ENCODE peak calls at places on chromosomes 11 and 22, in six cellular contexts. Y is iPS DF 6.9; L is naive thymus-derived CD4-positive, alpha-beta T cell; C is K562; M is heart right ventricle; I is CD4-positive, CD25-positive, alpha-beta regulatory T cell. S is an unnamed sample.

GRCh38 chr22:25774575-25775026 is 32.6 kb downstream of the MYO18B start:
- DNase-seq in Y (no peak), L (no peak), C (no peak), M (no peak), I (no peak), S (no peak)

GRCh38 chr22:46612904-46613605 is 7.1 kb upstream of the GRAMD4 start:
- DNase-seq in Y (no peak), L (peak; percentile 33), C (no peak), M (no peak), I (peak; percentile 20), S (no peak)

GRCh38 chr11:62340269-62340901 is 3.1 kb downstream of the ASRGL1 start:
- DNase-seq in Y (no peak), L (peak; percentile 47), C (peak; percentile 71), M (peak; percentile 27), I (peak; percentile 48), S (peak; percentile 58)

GRCh38 chr11:129652828-129653227 is 162.8 kb upstream of the TMEM45B start:
- DNase-seq in Y (no peak), L (no peak), C (no peak), M (no peak), I (no peak), S (no peak)

GRCh38 chr11:23288001-23288783 is 427.9 kb upstream of the CCDC179 start:
- DNase-seq in Y (no peak), L (no peak), C (no peak), M (no peak), I (no peak), S (no peak)

GRCh38 chr11:124240621-124241397 is at the start of gene OR8G1:
- DNase-seq in Y (no peak), L (no peak), C (no peak), M (no peak), I (no peak), S (no peak)

GRCh38 chr11:19777342-19778102 is 64.9 kb downstream of the NAV2 start:
- DNase-seq in Y (no peak), L (no peak), C (peak; percentile 2), M (no peak), I (no peak), S (peak; percentile 62)

GRCh38 chr11:11620251-11620965 is 1.4 kb downstream of the GALNT18 start:
- DNase-seq in Y (no peak), L (no peak), C (no peak), M (peak; percentile 57), I (no peak), S (peak; percentile 44)

GRCh38 chr11:61783717-61784505 is 8.5 kb downstream of the TMEM258 start:
- DNase-seq in Y (no peak), L (no peak), C (no peak), M (no peak), I (no peak), S (no peak)

GRCh38 chr11:46338636-46338987 is 8.7 kb upstream of the DGKZ start:
- DNase-seq in Y (no peak), L (no peak), C (no peak), M (no peak), I (no peak), S (no peak)

GRCh38 chr11:71433648-71434450 is 14.3 kb downstream of the DHCR7 start:
- DNase-seq in Y (no peak), L (no peak), C (peak; percentile 55), M (peak; percentile 51), I (no peak), S (peak; percentile 72)

GRCh38 chr22:20526305-20526627 is 18.9 kb downstream of the MED15 start:
- DNase-seq in Y (no peak), L (no peak), C (no peak), M (no peak), I (no peak), S (no peak)

GRCh38 chr11:30414283-30414682 is 91.4 kb downstream of the ARL14EP start:
- DNase-seq in Y (no peak), L (no peak), C (no peak), M (no peak), I (no peak), S (no peak)

GRCh38 chr11:83681045-83681781 is 395.0 kb upstream of the CCDC90B start:
- DNase-seq in Y (no peak), L (no peak), C (no peak), M (no peak), I (no peak), S (no peak)

GRCh38 chr22:46195487-46196165 is 45.3 kb downstream of the PPARA start:
- DNase-seq in Y (no peak), L (no peak), C (no peak), M (no peak), I (no peak), S (no peak)

GRCh38 chr22:22030493-22031182 is 48.1 kb upstream of the TOP3B start:
- DNase-seq in Y (peak; percentile 29), L (no peak), C (peak; percentile 87), M (no peak), I (no peak), S (peak; percentile 50)

GRCh38 chr22:44392446-44392921 is 79.7 kb upstream of the SHISAL1 start:
- DNase-seq in Y (no peak), L (no peak), C (no peak), M (peak; percentile 3), I (no peak), S (peak; percentile 12)

GRCh38 chr22:46373166-46373565 is 37.7 kb downstream of the TRMU start:
- DNase-seq in Y (no peak), L (no peak), C (no peak), M (peak; percentile 13), I (no peak), S (no peak)

GRCh38 chr22:22977479-22978200 is 90.0 kb downstream of the IGLL5 start:
- DNase-seq in Y (no peak), L (no peak), C (no peak), M (no peak), I (no peak), S (no peak)

GRCh38 chr11:18540207-18541009 is 13.7 kb upstream of the TSG101 start:
- DNase-seq in Y (no peak), L (peak; percentile 40), C (peak; percentile 31), M (no peak), I (peak; percentile 58), S (peak; percentile 37)

GRCh38 chr11:96157517-96157873 is 185.5 kb downstream of the MAML2 start:
- DNase-seq in Y (no peak), L (no peak), C (no peak), M (no peak), I (no peak), S (no peak)

GRCh38 chr11:12900496-12900895 is 108.6 kb upstream of the RASSF10 start:
- DNase-seq in Y (no peak), L (no peak), C (peak; percentile 33), M (no peak), I (no peak), S (no peak)

GRCh38 chr22:23410411-23410810 is 169.7 kb downstream of the IGLL1 start:
- DNase-seq in Y (no peak), L (no peak), C (no peak), M (no peak), I (no peak), S (no peak)

GRCh38 chr11:112159098-112159761 is 4.7 kb downstream of the IL18 start:
- DNase-seq in Y (no peak), L (no peak), C (no peak), M (no peak), I (no peak), S (no peak)

GRCh38 chr22:17742528-17742902 is 31.8 kb downstream of the BID start:
- DNase-seq in Y (peak; percentile 82), L (peak; percentile 49), C (peak; percentile 89), M (peak; percentile 61), I (peak; percentile 49), S (peak; percentile 80)

GRCh38 chr11:1845571-1846452 is 7.0 kb downstream of the TNNI2 start:
- DNase-seq in Y (no peak), L (no peak), C (no peak), M (peak; percentile 11), I (peak; percentile 62), S (no peak)

GRCh38 chr11:95944623-95945022 is 20.7 kb upstream of the MTMR2 start:
- DNase-seq in Y (no peak), L (no peak), C (no peak), M (no peak), I (no peak), S (no peak)

GRCh38 chr22:49021926-49022815 is 805.5 kb downstream of the BRD1 start:
- DNase-seq in Y (no peak), L (no peak), C (no peak), M (no peak), I (no peak), S (no peak)
- H3K27me3 ChIP-seq in Y (no peaks in the 10 kb centered on the region), L (no peaks in the 10 kb centered on the region), C (peaks cover 27% of the 10 kb centered on the region), M (peaks cover 37% of the 10 kb centered on the region), I (no peaks in the 10 kb centered on the region), S (no peaks in the 10 kb centered on the region)

GRCh38 chr22:30984317-30984716 is 15.3 kb downstream of the TUG1 start:
- DNase-seq in Y (no peak), L (no peak), C (no peak), M (no peak), I (no peak), S (no peak)

GRCh38 chr22:30982501-30982900 is 13.4 kb downstream of the TUG1 start:
- DNase-seq in Y (no peak), L (no peak), C (no peak), M (no peak), I (no peak), S (no peak)

GRCh38 chr22:30979932-30980331 is 10.9 kb downstream of the TUG1 start:
- DNase-seq in Y (no peak), L (no peak), C (no peak), M (no peak), I (no peak), S (no peak)

DNA sequence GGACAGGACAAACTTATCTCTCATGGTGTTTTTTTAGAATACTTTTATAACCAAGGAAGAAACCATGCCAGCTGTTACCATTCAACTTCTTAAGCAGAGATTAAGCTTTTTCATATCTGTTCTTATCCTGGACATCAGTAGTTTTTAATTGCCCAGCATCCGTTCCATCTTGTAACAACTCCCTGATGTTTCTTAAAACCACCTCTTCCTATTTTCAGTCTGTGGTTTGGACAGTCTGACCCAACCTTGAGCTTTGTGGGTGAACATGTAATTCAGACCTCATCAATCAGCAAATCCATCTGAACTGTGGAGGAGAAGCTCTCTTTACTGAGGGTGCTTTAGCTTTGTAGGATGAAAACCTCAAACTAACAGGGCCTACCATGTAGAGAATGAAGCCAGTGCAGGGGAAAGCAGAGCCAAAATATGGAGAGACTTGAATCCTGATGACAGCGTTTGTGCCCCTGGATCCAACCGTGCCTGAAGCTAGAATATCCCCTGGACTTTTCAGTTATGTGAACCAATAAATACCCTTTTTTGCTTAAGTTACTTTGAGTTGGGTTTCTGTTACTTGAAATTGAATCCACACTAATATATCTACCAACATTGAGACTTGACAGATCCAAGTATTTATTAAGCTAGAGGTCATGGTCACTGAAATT is 9.4 kb downstream of the TUG1 start:
- DNase-seq in Y (no peak), L (no peak), C (no peak), M (no peak), I (no peak), S (no peak)
- H3K9me3 ChIP-seq in Y (no peaks in the 10 kb centered on the region), L (peaks cover 14% of the 10 kb centered on the region), C (peaks cover 16% of the 10 kb centered on the region), M (peaks cover 74% of the 10 kb centered on the region), I (peaks cover 89% of the 10 kb centered on the region), S (peaks cover 3% of the 10 kb centered on the region)

GRCh38 chr11:103883856-103884255 is 152.6 kb upstream of the DDI1 start:
- DNase-seq in Y (no peak), L (no peak), C (no peak), M (no peak), I (no peak), S (no peak)
- H3K27me3 ChIP-seq in Y (no peaks in the 10 kb centered on the region), L (no peaks in the 10 kb centered on the region), C (no peaks in the 10 kb centered on the region), M (no peaks in the 10 kb centered on the region), I (no peaks in the 10 kb centered on the region), S (no peaks in the 10 kb centered on the region)

GRCh38 chr22:47996446-47996857 is 1234.0 kb downstream of the TBC1D22A start:
- DNase-seq in Y (no peak), L (no peak), C (no peak), M (no peak), I (no peak), S (no peak)
- H3K9me3 ChIP-seq in Y (peaks cover 36% of the 10 kb centered on the region), L (no peaks in the 10 kb centered on the region), C (no peaks in the 10 kb centered on the region), M (no peaks in the 10 kb centered on the region), I (no peaks in the 10 kb centered on the region), S (no peaks in the 10 kb centered on the region)

S was measured in Caco-2.